ENCODE peak calls at places on chromosomes 13 and 19, in seven cellular contexts. One of them, this sample, is unnamed.

GRCh38 chr13:73684286-73684685 is 449.9 kb downstream of the KLF12 start:
- DNase-seq in foreskin fibroblast: no peak
- DNase-seq in Panc1: no peak
- DNase-seq in endothelial cell: no peak
- DNase-seq in glutamatergic neuron: no peak
- DNase-seq in mucosa of descending colon: no peak
- DNase-seq in lung: no peak
- DNase-seq in this sample: no peak

GRCh38 chr19:13902993-13903555 is 2.8 kb downstream of the BRME1 start:
- DNase-seq in foreskin fibroblast: peak; percentile 18
- DNase-seq in Panc1: no peak
- DNase-seq in endothelial cell: no peak
- DNase-seq in glutamatergic neuron: no peak
- DNase-seq in mucosa of descending colon: no peak
- DNase-seq in lung: no peak
- DNase-seq in this sample: no peak

GRCh38 chr13:48643159-48643558 is 10.6 kb upstream of the CYSLTR2 start:
- DNase-seq in foreskin fibroblast: no peak
- DNase-seq in Panc1: no peak
- DNase-seq in endothelial cell: no peak
- DNase-seq in glutamatergic neuron: no peak
- DNase-seq in mucosa of descending colon: no peak
- DNase-seq in lung: no peak
- DNase-seq in this sample: no peak

GRCh38 chr13:53873558-53873957 is 844.9 kb downstream of the OLFM4 start:
- DNase-seq in foreskin fibroblast: no peak
- DNase-seq in Panc1: no peak
- DNase-seq in endothelial cell: no peak
- DNase-seq in glutamatergic neuron: no peak
- DNase-seq in mucosa of descending colon: no peak
- DNase-seq in lung: no peak
- DNase-seq in this sample: no peak

GRCh38 chr19:50199254-50199545 is 4.2 kb upstream of the MYH14 start:
- DNase-seq in foreskin fibroblast: no peak
- DNase-seq in Panc1: no peak
- DNase-seq in endothelial cell: no peak
- DNase-seq in glutamatergic neuron: no peak
- DNase-seq in mucosa of descending colon: no peak
- DNase-seq in lung: no peak
- DNase-seq in this sample: no peak

GRCh38 chr13:50348402-50348801 is 333.2 kb downstream of the KCNRG start:
- DNase-seq in foreskin fibroblast: no peak
- DNase-seq in Panc1: no peak
- DNase-seq in endothelial cell: no peak
- DNase-seq in glutamatergic neuron: no peak
- DNase-seq in mucosa of descending colon: no peak
- DNase-seq in lung: no peak
- DNase-seq in this sample: no peak

GRCh38 chr13:97967948-97968347 is 14.5 kb downstream of the IPO5 start:
- DNase-seq in foreskin fibroblast: no peak
- DNase-seq in Panc1: no peak
- DNase-seq in endothelial cell: no peak
- DNase-seq in glutamatergic neuron: no peak
- DNase-seq in mucosa of descending colon: no peak
- DNase-seq in lung: no peak
- DNase-seq in this sample: no peak

GRCh38 chr13:112978561-112979405 is 9.8 kb downstream of the MCF2L start:
- DNase-seq in foreskin fibroblast: no peak
- DNase-seq in Panc1: no peak
- DNase-seq in endothelial cell: no peak
- DNase-seq in glutamatergic neuron: no peak
- DNase-seq in mucosa of descending colon: peak; percentile 49
- DNase-seq in lung: no peak
- DNase-seq in this sample: no peak

GRCh38 chr19:44653977-44654784 is 10.5 kb downstream of the PVR start:
- DNase-seq in foreskin fibroblast: peak; percentile 63
- DNase-seq in Panc1: no peak
- DNase-seq in endothelial cell: peak; percentile 66
- DNase-seq in glutamatergic neuron: peak; percentile 66
- DNase-seq in mucosa of descending colon: peak; percentile 81
- DNase-seq in lung: peak; percentile 79
- DNase-seq in this sample: peak; percentile 86

GRCh38 chr13:94195715-94196114 is 283.8 kb downstream of the DCT start:
- DNase-seq in foreskin fibroblast: peak; percentile 93
- DNase-seq in Panc1: no peak
- DNase-seq in endothelial cell: no peak
- DNase-seq in glutamatergic neuron: no peak
- DNase-seq in mucosa of descending colon: no peak
- DNase-seq in lung: no peak
- DNase-seq in this sample: no peak

GRCh38 chr13:51148952-51149573 is 38.0 kb upstream of the C13orf42 start:
- DNase-seq in foreskin fibroblast: peak; percentile 78
- DNase-seq in Panc1: no peak
- DNase-seq in endothelial cell: peak; percentile 52
- DNase-seq in glutamatergic neuron: peak; percentile 36
- DNase-seq in mucosa of descending colon: no peak
- DNase-seq in lung: no peak
- DNase-seq in this sample: no peak

GRCh38 chr13:20099319-20099718 is 61.5 kb downstream of the GJA3 start:
- DNase-seq in foreskin fibroblast: no peak
- DNase-seq in Panc1: no peak
- DNase-seq in endothelial cell: no peak
- DNase-seq in glutamatergic neuron: no peak
- DNase-seq in mucosa of descending colon: no peak
- DNase-seq in lung: no peak
- DNase-seq in this sample: no peak

GRCh38 chr13:49219647-49220034 is 497 bp upstream of the MLNR start:
- DNase-seq in foreskin fibroblast: no peak
- DNase-seq in Panc1: no peak
- DNase-seq in endothelial cell: no peak
- DNase-seq in glutamatergic neuron: no peak
- DNase-seq in mucosa of descending colon: no peak
- DNase-seq in lung: no peak
- DNase-seq in this sample: peak; percentile 51

GRCh38 chr13:59837101-59837500 is 326.6 kb downstream of the DIAPH3 start:
- DNase-seq in foreskin fibroblast: no peak
- DNase-seq in Panc1: no peak
- DNase-seq in endothelial cell: no peak
- DNase-seq in glutamatergic neuron: no peak
- DNase-seq in mucosa of descending colon: no peak
- DNase-seq in lung: no peak
- DNase-seq in this sample: no peak

GRCh38 chr13:27975579-27976361 is 6.7 kb upstream of the CDX2 start:
- DNase-seq in foreskin fibroblast: no peak
- DNase-seq in Panc1: no peak
- DNase-seq in endothelial cell: no peak
- DNase-seq in glutamatergic neuron: peak; percentile 37
- DNase-seq in mucosa of descending colon: no peak
- DNase-seq in lung: no peak
- DNase-seq in this sample: no peak

GRCh38 chr13:50909605-50910482 is at the start of gene RNASEH2B:
- DNase-seq in foreskin fibroblast: peak; percentile 83
- DNase-seq in Panc1: no peak
- DNase-seq in endothelial cell: peak; percentile 51
- DNase-seq in glutamatergic neuron: peak; percentile 69
- DNase-seq in mucosa of descending colon: peak; percentile 84
- DNase-seq in lung: peak; percentile 70
- DNase-seq in this sample: peak; percentile 84

GRCh38 chr19:50728084-50728737 is 5.0 kb downstream of the CLEC11A start:
- DNase-seq in foreskin fibroblast: peak; percentile 93
- DNase-seq in Panc1: no peak
- DNase-seq in endothelial cell: peak; percentile 56
- DNase-seq in glutamatergic neuron: peak; percentile 95
- DNase-seq in mucosa of descending colon: peak; percentile 71
- DNase-seq in lung: no peak
- DNase-seq in this sample: peak; percentile 40

GRCh38 chr19:51448745-51449093 is 9.5 kb downstream of the SIGLEC8 start:
- DNase-seq in foreskin fibroblast: no peak
- DNase-seq in Panc1: no peak
- DNase-seq in endothelial cell: no peak
- DNase-seq in glutamatergic neuron: no peak
- DNase-seq in mucosa of descending colon: no peak
- DNase-seq in lung: no peak
- DNase-seq in this sample: no peak

GRCh38 chr13:110280231-110280813 is 26.6 kb downstream of the COL4A1 start:
- DNase-seq in foreskin fibroblast: peak; percentile 46
- DNase-seq in Panc1: no peak
- DNase-seq in endothelial cell: no peak
- DNase-seq in glutamatergic neuron: no peak
- DNase-seq in mucosa of descending colon: no peak
- DNase-seq in lung: no peak
- DNase-seq in this sample: no peak

GRCh38 chr19:38122402-38123093 is 101.5 kb downstream of the DPF1 start:
- DNase-seq in foreskin fibroblast: no peak
- DNase-seq in Panc1: no peak
- DNase-seq in endothelial cell: no peak
- DNase-seq in glutamatergic neuron: no peak
- DNase-seq in mucosa of descending colon: no peak
- DNase-seq in lung: no peak
- DNase-seq in this sample: no peak

DNA sequence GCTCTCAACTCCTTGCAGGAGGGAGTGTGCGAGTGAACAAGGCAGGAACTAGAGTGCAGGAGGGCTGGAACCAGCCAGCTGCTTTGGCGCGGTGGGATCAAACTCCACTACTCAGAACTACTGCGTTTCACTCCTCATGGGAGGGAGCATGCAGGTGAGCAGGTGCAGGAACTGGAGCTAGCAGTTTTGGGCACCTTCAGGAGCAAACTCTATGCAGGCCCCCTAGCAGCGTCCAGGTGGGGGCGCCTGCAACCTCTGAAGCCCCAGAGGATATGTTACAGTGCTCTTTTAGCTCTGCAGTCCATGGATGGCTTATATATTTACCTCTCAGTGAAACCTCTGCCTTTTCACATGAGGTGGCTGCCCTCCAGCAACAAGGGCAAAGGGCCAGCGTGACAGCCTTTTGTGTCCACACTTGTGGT is 1303.4 kb downstream of the PCDH9 start:
- DNase-seq in foreskin fibroblast: peak; percentile 33
- DNase-seq in Panc1: no peak
- DNase-seq in endothelial cell: peak; percentile 15
- DNase-seq in glutamatergic neuron: peak; percentile 33
- DNase-seq in mucosa of descending colon: no peak
- DNase-seq in lung: no peak
- DNase-seq in this sample: no peak
- TF ChIP-seq CTCF in foreskin fibroblast: peak; percentile 11
- TF ChIP-seq CTCF in Panc1: peak; percentile 55
- TF ChIP-seq CTCF in endothelial cell: no peak
- TF ChIP-seq CTCF in glutamatergic neuron: no peak
- TF ChIP-seq CTCF in mucosa of descending colon: no peak
- TF ChIP-seq CTCF in lung: no peak
- TF ChIP-seq CTCF in this sample: no peak

GRCh38 chr13:41196620-41197019 is 2.3 kb upstream of the KBTBD7 start:
- DNase-seq in foreskin fibroblast: no peak
- DNase-seq in Panc1: no peak
- DNase-seq in endothelial cell: no peak
- DNase-seq in glutamatergic neuron: no peak
- DNase-seq in mucosa of descending colon: no peak
- DNase-seq in lung: no peak
- DNase-seq in this sample: no peak
- TF ChIP-seq CTCF in foreskin fibroblast: peak; percentile 22
- TF ChIP-seq CTCF in Panc1: peak; percentile 49
- TF ChIP-seq CTCF in endothelial cell: no peak
- TF ChIP-seq CTCF in glutamatergic neuron: no peak
- TF ChIP-seq CTCF in mucosa of descending colon: no peak
- TF ChIP-seq CTCF in lung: no peak
- TF ChIP-seq CTCF in this sample: no peak

GRCh38 chr13:80100636-80101035 is 240.3 kb downstream of the SPRY2 start:
- DNase-seq in foreskin fibroblast: peak; percentile 80
- DNase-seq in Panc1: no peak
- DNase-seq in endothelial cell: no peak
- DNase-seq in glutamatergic neuron: no peak
- DNase-seq in mucosa of descending colon: no peak
- DNase-seq in lung: no peak
- DNase-seq in this sample: no peak

GRCh38 chr13:80093888-80094287 is 247.0 kb downstream of the SPRY2 start:
- DNase-seq in foreskin fibroblast: no peak
- DNase-seq in Panc1: no peak
- DNase-seq in endothelial cell: no peak
- DNase-seq in glutamatergic neuron: no peak
- DNase-seq in mucosa of descending colon: no peak
- DNase-seq in lung: no peak
- DNase-seq in this sample: no peak

GRCh38 chr13:80101040-80101439 is 239.9 kb downstream of the SPRY2 start:
- DNase-seq in foreskin fibroblast: no peak
- DNase-seq in Panc1: no peak
- DNase-seq in endothelial cell: no peak
- DNase-seq in glutamatergic neuron: no peak
- DNase-seq in mucosa of descending colon: no peak
- DNase-seq in lung: no peak
- DNase-seq in this sample: no peak

DNA sequence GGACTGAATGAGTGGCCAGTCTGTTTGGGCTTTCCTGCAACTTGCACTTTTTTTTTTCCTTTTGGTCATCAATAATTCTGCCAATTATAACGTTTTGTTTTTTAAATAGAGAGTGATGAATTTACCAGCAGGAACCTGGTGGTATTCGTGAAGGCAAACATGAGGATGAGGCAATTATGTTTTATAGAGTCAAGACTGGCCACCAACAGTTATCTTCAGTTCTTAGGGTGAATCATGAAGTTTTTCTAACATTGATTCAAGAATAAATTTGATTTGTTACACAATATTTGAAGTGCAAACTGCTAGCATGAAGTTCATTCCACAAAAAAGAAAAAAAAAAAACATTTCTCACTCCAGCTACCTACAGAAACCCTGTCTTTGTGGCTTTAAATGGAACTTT is 244.5 kb downstream of the SPRY2 start:
- DNase-seq in foreskin fibroblast: no peak
- DNase-seq in Panc1: no peak
- DNase-seq in endothelial cell: no peak
- DNase-seq in glutamatergic neuron: no peak
- DNase-seq in mucosa of descending colon: no peak
- DNase-seq in lung: no peak
- DNase-seq in this sample: no peak
- TF ChIP-seq CTCF in foreskin fibroblast: no peak
- TF ChIP-seq CTCF in Panc1: no peak
- TF ChIP-seq CTCF in endothelial cell: no peak
- TF ChIP-seq CTCF in glutamatergic neuron: no peak
- TF ChIP-seq CTCF in mucosa of descending colon: no peak
- TF ChIP-seq CTCF in lung: no peak
- TF ChIP-seq CTCF in this sample: no peak

GRCh38 chr13:93080166-93080565 is 146.4 kb upstream of the GPC6 start:
- DNase-seq in foreskin fibroblast: no peak
- DNase-seq in Panc1: no peak
- DNase-seq in endothelial cell: no peak
- DNase-seq in glutamatergic neuron: no peak
- DNase-seq in mucosa of descending colon: no peak
- DNase-seq in lung: no peak
- DNase-seq in this sample: no peak

GRCh38 chr13:93080587-93080986 is 146.0 kb upstream of the GPC6 start:
- DNase-seq in foreskin fibroblast: peak; percentile 2
- DNase-seq in Panc1: no peak
- DNase-seq in endothelial cell: no peak
- DNase-seq in glutamatergic neuron: no peak
- DNase-seq in mucosa of descending colon: no peak
- DNase-seq in lung: no peak
- DNase-seq in this sample: no peak

DNA sequence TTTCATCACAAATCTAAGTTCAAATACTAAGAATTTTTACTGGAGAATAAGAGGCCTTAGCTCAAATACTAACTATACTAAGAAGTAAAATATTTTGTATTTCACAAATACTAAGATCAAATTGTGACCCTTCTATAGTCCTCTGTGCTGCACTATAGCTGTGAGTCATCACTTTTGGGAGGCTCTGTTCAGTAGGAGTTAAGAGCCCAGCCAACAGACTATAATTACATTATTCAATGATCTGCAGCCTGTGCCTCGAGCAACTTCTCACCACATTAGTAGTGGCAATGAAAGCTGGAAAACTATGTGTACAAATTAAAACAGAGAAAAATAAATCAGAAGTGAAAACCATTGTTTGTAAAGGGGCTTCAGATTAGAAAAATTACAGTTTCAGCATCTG is 147.3 kb upstream of the GPC6 start:
- DNase-seq in foreskin fibroblast: peak; percentile 42
- DNase-seq in Panc1: no peak
- DNase-seq in endothelial cell: no peak
- DNase-seq in glutamatergic neuron: no peak
- DNase-seq in mucosa of descending colon: no peak
- DNase-seq in lung: no peak
- DNase-seq in this sample: no peak
- TF ChIP-seq CTCF in foreskin fibroblast: no peak
- TF ChIP-seq CTCF in Panc1: no peak
- TF ChIP-seq CTCF in endothelial cell: no peak
- TF ChIP-seq CTCF in glutamatergic neuron: no peak
- TF ChIP-seq CTCF in mucosa of descending colon: no peak
- TF ChIP-seq CTCF in lung: no peak
- TF ChIP-seq CTCF in this sample: no peak

This sample was measured in GM20000.